ENCODE peak calls at places on chromosomes 12 and 14, in ten cellular contexts. U is cardiac fibroblast, N is uterus, F is HFF-Myc, R is fibroblast of pulmonary artery, I is cardiac muscle cell, O is left ventricle myocardium inferior, Y is fibroblast of villous mesenchyme, T is tibial artery, E is A549. J is an unnamed sample.

GRCh38 chr14:70808023-70808401 is 1.3 kb downstream of the MAP3K9 start:
- DNase-seq in U (no peak), N (no peak), F (no peak), R (no peak), I (no peak), O (no peak), Y (no peak), T (no peak), E (peak), J (no peak)

GRCh38 chr12:47442310-47442709 is 263.5 kb downstream of the RPAP3 start:
- DNase-seq in U (no peak), N (no peak), F (no peak), R (no peak), I (no peak), O (no peak), Y (no peak), T (no peak), E (peak), J (no peak)

GRCh38 chr12:6323340-6323994 is 13.0 kb downstream of the PLEKHG6 start:
- DNase-seq in U (peak), N (peak), F (peak), R (peak), I (peak), O (no peak), Y (peak), T (no peak), E (peak), J (peak)

GRCh38 chr14:88129306-88130056 is 124.5 kb downstream of the GPR65 start:
- DNase-seq in U (peak), N (no peak), F (peak), R (peak), I (peak), O (no peak), Y (peak), T (peak), E (peak), J (no peak)

GRCh38 chr14:55309761-55310365 is 38.6 kb downstream of the FBXO34 start:
- DNase-seq in U (no peak), N (no peak), F (no peak), R (no peak), I (no peak), O (no peak), Y (no peak), T (no peak), E (no peak), J (no peak)

GRCh38 chr12:131943389-131943788 is 6.4 kb upstream of the EP400 start:
- DNase-seq in U (no peak), N (no peak), F (no peak), R (no peak), I (no peak), O (no peak), Y (no peak), T (no peak), E (no peak), J (no peak)

GRCh38 chr12:51819851-51820720 is 28.4 kb downstream of the FIGNL2 start:
- DNase-seq in U (no peak), N (peak), F (no peak), R (no peak), I (no peak), O (peak), Y (peak), T (no peak), E (peak), J (no peak)

GRCh38 chr14:35855886-35856481 is 29.8 kb downstream of the BRMS1L start:
- DNase-seq in U (no peak), N (no peak), F (no peak), R (no peak), I (no peak), O (no peak), Y (no peak), T (no peak), E (no peak), J (no peak)

GRCh38 chr14:99562848-99563748 is 40.9 kb downstream of the CCDC85C start:
- DNase-seq in U (peak), N (peak), F (no peak), R (peak), I (peak), O (peak), Y (peak), T (no peak), E (peak), J (peak)

GRCh38 chr12:106308611-106309010 is 6.1 kb downstream of the TCP11L2 start:
- DNase-seq in U (no peak), N (no peak), F (no peak), R (no peak), I (no peak), O (no peak), Y (no peak), T (no peak), E (no peak), J (no peak)

GRCh38 chr12:44835641-44836379 is 40.3 kb downstream of the NELL2 start:
- DNase-seq in U (no peak), N (no peak), F (no peak), R (no peak), I (no peak), O (no peak), Y (no peak), T (no peak), E (no peak), J (no peak)

GRCh38 chr12:80807640-80808288 is 91.1 kb downstream of the MYF5 start:
- DNase-seq in U (no peak), N (no peak), F (no peak), R (no peak), I (no peak), O (no peak), Y (no peak), T (no peak), E (no peak), J (no peak)

GRCh38 chr12:105538880-105539279 is 208.4 kb downstream of the C12orf75 start:
- DNase-seq in U (peak), N (no peak), F (no peak), R (peak), I (peak), O (no peak), Y (peak), T (no peak), E (no peak), J (no peak)

GRCh38 chr12:46579474-46579873 is 206.9 kb upstream of the SLC38A2 start:
- DNase-seq in U (no peak), N (no peak), F (no peak), R (no peak), I (no peak), O (no peak), Y (no peak), T (no peak), E (no peak), J (no peak)

DNA sequence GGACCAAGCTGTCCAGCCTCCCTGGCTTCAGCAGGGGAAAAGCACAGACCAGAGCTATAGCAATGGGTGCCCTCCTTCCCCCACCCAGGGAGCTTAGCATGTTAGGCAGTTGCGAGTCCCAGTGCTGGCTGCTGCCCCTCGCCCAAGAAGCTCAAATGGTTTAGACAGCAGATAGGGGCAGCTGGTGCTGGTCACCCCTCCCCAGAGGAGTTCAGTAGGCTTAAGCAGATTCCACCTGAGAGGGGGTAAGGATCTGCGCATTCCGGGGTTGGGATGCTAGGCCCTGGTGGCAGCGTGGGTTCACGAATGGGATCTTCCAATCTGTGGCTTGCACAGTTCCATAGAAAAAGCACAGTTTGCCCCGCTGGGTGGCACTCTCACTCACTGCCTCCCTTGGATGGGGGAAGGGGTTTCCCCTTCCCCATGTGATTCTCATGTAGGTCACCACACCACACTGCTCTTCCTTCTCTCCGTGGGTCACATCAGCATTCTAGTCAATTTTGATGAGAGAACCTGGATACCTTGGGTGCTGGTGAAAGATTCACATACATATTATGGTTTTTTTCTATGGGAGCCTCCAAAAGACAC is 665.6 kb downstream of the C12orf50 start:
- DNase-seq in U (no peak), N (no peak), F (no peak), R (no peak), I (no peak), O (no peak), Y (no peak), T (no peak), E (no peak), J (peak)
- TF ChIP-seq CTCF in U (no peak), N (no peak), F (no peak), R (no peak), I (no peak), O (no peak), Y (no peak), T (no peak), E (no peak), J (no peak)

GRCh38 chr14:43522191-43522590 is 984.9 kb downstream of the FSCB start:
- DNase-seq in U (no peak), N (no peak), F (no peak), R (no peak), I (no peak), O (no peak), Y (no peak), T (no peak), E (no peak), J (no peak)
- H3K4me3 ChIP-seq in U (no peak), N (no peak), F (no peak), R (no peak), I (no peak), O (no peak), Y (no peak), T (no peak), E (no peak), J (no peak)

GRCh38 chr12:11622774-11623375 is 26.6 kb upstream of the ETV6 start:
- DNase-seq in U (no peak), N (no peak), F (no peak), R (no peak), I (peak), O (no peak), Y (peak), T (no peak), E (no peak), J (no peak)
- TF ChIP-seq CTCF in U (peak), N (no peak), F (no peak), R (peak), I (peak), O (no peak), Y (peak), T (peak), E (no peak), J (peak)

GRCh38 chr12:1496162-1496925 is 98.0 kb downstream of the FBXL14 start:
- DNase-seq in U (peak), N (no peak), F (no peak), R (no peak), I (peak), O (no peak), Y (peak), T (no peak), E (no peak), J (no peak)
- H3K4me3 ChIP-seq in U (no peak), N (no peak), F (no peak), R (no peak), I (no peak), O (peak), Y (no peak), T (peak), E (no peak), J (no peak)